ENCODE peak calls at places on chromosome 3, in five cellular contexts. I is kidney; K is OCI-LY7; E is CD8-positive, alpha-beta T cell; X is neural progenitor cell. M is an unnamed sample. For H3K36me3, the result is how much of the 10 kb centered on the place peaks cover.

GRCh38 chr3:95810468-95810867 is 1003.9 kb upstream of the EPHA6 start:
- DNase-seq in I (no peak), K (no peak), E (no peak), X (no peak), M (no peak)

GRCh38 chr3:40660554-40660953 is 135.8 kb downstream of the ZNF621 start:
- DNase-seq in I (no peak), K (no peak), E (no peak), X (no peak), M (no peak)

GRCh38 chr3:9279959-9280358 is 30.5 kb upstream of the SRGAP3 start:
- DNase-seq in I (no peak), K (no peak), E (no peak), X (peak), M (no peak)

GRCh38 chr3:42605550-42606173 is 5.2 kb downstream of the NKTR start:
- DNase-seq in I (no peak), K (no peak), E (no peak), X (peak), M (no peak)

GRCh38 chr3:31546152-31546551 is 13.4 kb downstream of the STT3B start:
- DNase-seq in I (no peak), K (no peak), E (no peak), X (peak), M (no peak)

GRCh38 chr3:129003578-129004112 is 2.5 kb downstream of the EFCC1 start:
- DNase-seq in I (peak), K (no peak), E (peak), X (peak), M (no peak)

GRCh38 chr3:85801955-85802354 is 843.2 kb downstream of the CADM2 start:
- DNase-seq in I (no peak), K (peak), E (no peak), X (peak), M (no peak)

GRCh38 chr3:61788623-61789507 is 227.5 kb downstream of the PTPRG start:
- DNase-seq in I (no peak), K (no peak), E (no peak), X (no peak), M (no peak)

GRCh38 chr3:42229266-42229941 is 36.6 kb downstream of the CCK start:
- DNase-seq in I (no peak), K (no peak), E (no peak), X (no peak), M (no peak)

GRCh38 chr3:102691507-102691906 is 256.7 kb downstream of the ZPLD1 start:
- DNase-seq in I (no peak), K (no peak), E (no peak), X (no peak), M (no peak)

GRCh38 chr3:75294124-75294523 is 370.0 kb upstream of the FRG2C start:
- DNase-seq in I (peak), K (no peak), E (no peak), X (peak), M (no peak)

GRCh38 chr3:157868168-157868567 is 238.1 kb downstream of the SHOX2 start:
- DNase-seq in I (no peak), K (no peak), E (no peak), X (no peak), M (no peak)

GRCh38 chr3:129023909-129024308 is 22.8 kb downstream of the EFCC1 start:
- DNase-seq in I (no peak), K (peak), E (no peak), X (no peak), M (no peak)

GRCh38 chr3:64765951-64766350 is 78.2 kb upstream of the ADAMTS9 start:
- DNase-seq in I (no peak), K (no peak), E (no peak), X (no peak), M (no peak)

GRCh38 chr3:29618395-29619291 is 337.8 kb downstream of the RBMS3 start:
- DNase-seq in I (no peak), K (no peak), E (no peak), X (no peak), M (no peak)

GRCh38 chr3:37935756-37936666 is 54.6 kb upstream of the VILL start:
- DNase-seq in I (no peak), K (no peak), E (no peak), X (peak), M (no peak)

GRCh38 chr3:128253150-128253549 is 99.9 kb downstream of the EEFSEC start:
- DNase-seq in I (no peak), K (no peak), E (no peak), X (no peak), M (no peak)

GRCh38 chr3:107892960-107893359 is 197.9 kb downstream of the CD47 start:
- DNase-seq in I (no peak), K (no peak), E (no peak), X (no peak), M (no peak)

GRCh38 chr3:165202995-165203394 is 6.8 kb upstream of the SLITRK3 start:
- DNase-seq in I (no peak), K (no peak), E (no peak), X (no peak), M (no peak)
- TF ChIP-seq CTCF in I (no peak), K (no peak), E (no peak), X (no peak), M (no peak)

DNA sequence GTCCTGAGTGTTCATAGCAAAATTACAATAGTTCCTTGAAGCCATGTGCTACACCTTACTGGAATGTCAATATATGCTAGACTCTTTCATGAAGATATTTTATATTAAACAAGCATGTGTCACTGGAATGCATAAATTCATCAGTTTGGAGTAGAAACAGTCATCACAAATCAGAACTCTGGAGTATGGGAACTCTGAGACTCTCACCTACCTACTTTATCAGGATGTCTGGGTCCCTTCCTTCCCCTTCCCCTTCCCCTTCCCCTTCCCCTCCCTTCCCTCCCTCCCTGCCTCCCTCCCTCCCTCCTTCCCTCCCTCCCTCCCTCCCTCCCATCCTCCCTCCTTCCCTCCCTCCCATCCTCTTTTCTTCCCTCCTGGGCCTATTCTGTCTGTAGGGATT is 144.7 kb upstream of the PEX5L start:
- DNase-seq in I (no peak), K (no peak), E (no peak), X (no peak), M (no peak)
- H3K4me3 ChIP-seq in I (no peak), K (no peak), E (no peak), X (no peak), M (no peak)

DNA sequence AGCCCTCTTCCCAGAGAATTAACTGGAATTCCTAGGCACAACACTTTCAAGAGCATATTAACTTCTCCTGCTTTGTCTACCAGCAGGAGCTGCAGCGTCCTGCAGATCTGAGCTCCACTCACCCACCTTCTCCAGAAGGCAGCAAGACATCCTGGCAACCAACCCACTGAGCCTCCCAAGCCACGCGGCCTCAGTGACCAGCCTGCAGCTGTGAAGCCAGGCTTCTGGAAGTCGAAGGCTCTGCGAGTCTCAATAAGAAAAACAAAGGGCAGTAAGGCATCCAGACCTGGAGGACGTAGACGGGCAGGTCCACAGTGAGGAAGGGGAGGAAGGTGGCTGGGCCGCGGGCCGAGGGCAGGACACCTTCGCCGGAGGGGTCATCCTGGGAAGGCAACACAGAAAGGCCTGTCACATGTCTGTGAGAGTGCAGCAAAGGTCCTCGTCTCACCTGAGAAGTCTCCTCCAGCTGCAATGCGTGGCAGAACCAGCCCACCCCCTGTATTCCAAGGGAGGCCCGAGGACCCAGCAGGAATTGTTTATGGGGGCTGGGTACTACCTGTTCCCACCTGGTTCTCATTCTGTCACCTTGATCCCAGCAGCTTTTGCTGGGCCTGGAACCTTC is 36.2 kb downstream of the ZXDC start:
- DNase-seq in I (peak), K (no peak), E (no peak), X (no peak), M (no peak)
- H3K36me3 ChIP-seq in I (under half), K (under half), E (under half), X (under half), M (under half)

DNA sequence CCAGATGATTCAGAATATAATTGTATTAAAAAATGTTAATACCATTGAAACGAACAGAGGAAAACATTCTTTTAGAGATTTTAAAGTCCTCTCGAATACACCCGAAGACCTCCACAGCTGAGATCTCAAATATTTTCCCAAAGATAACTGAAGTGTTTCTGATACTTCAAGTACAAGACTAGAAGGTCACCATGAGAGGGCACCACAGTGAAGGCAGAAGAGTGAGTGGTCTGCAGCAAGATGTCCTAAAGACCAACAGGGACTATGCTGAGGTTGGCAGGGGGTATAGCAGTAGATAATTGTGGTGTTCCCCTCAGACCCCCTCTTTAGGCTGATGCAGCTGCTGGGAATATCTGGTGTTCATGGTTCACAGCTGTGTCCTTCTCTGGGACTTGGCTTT is 156.5 kb downstream of the PDCD6IP start:
- DNase-seq in I (no peak), K (peak), E (no peak), X (peak), M (no peak)
- TF ChIP-seq CTCF in I (no peak), K (peak), E (no peak), X (peak), M (peak)

GRCh38 chr3:119768668-119769393 is 13.1 kb upstream of the NR1I2 start:
- DNase-seq in I (no peak), K (no peak), E (no peak), X (no peak), M (no peak)

GRCh38 chr3:119767936-119768601 is 13.8 kb upstream of the NR1I2 start:
- DNase-seq in I (no peak), K (no peak), E (no peak), X (no peak), M (no peak)

GRCh38 chr3:119774419-119774818 is 7.5 kb upstream of the NR1I2 start:
- DNase-seq in I (no peak), K (no peak), E (no peak), X (no peak), M (no peak)

GRCh38 chr3:119769394-119770149 is 12.3 kb upstream of the NR1I2 start:
- DNase-seq in I (no peak), K (no peak), E (no peak), X (no peak), M (no peak)
- H3K4me3 ChIP-seq in I (no peak), K (no peak), E (no peak), X (no peak), M (no peak)

DNA sequence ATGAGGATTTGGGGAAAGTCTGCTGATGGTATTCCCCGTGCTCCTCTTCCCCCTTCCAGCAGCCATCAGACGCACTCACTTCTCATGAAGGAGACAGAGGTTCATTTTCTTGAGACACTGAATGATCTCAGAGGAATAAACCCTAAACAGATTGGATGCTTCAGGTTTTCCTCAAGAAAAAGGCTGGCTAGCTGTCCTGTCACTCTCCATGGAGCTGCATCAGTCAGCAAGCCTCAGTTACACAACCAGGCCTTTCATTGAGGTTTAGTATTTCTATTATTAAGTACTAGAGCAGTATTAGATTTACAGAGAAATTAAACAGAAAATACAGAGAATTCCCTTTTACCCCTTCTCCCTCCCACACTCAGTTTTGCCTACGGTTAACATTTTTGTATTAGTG is 166.4 kb downstream of the C3orf70 start:
- DNase-seq in I (no peak), K (no peak), E (no peak), X (no peak), M (no peak)
- H3K36me3 ChIP-seq in I (under half), K (under half), E (under half), X (under half), M (under half)

GRCh38 chr3:55654123-55654787 is 167.1 kb upstream of the WNT5A start:
- DNase-seq in I (no peak), K (peak), E (no peak), X (no peak), M (peak)
- TF ChIP-seq CTCF in I (no peak), K (no peak), E (no peak), X (no peak), M (no peak)